ENCODE peak calls at places on chromosome 18, in five cellular contexts. I, J, R, W and N are unnamed samples.

GRCh38 chr18:24160086-24160485 is 21.2 kb downstream of the CABYR start:
- DNase-seq in I (no peak), J (no peak), R (no peak), W (no peak), N (no peak)

GRCh38 chr18:75253784-75254183 is 43.2 kb downstream of the TSHZ1 start:
- DNase-seq in I (no peak), J (no peak), R (no peak), W (no peak), N (no peak)

GRCh38 chr18:50973367-50974126 is 5.7 kb downstream of the ELAC1 start:
- DNase-seq in I (no peak), J (no peak), R (no peak), W (peak; percentile 90), N (no peak)

GRCh38 chr18:77811510-77811909 is 561.9 kb downstream of the GALR1 start:
- DNase-seq in I (no peak), J (no peak), R (no peak), W (no peak), N (no peak)

GRCh38 chr18:54119524-54120019 is 104.9 kb downstream of the MBD2 start:
- DNase-seq in I (no peak), J (peak; percentile 59), R (peak; percentile 54), W (peak; percentile 55), N (peak; percentile 55)

GRCh38 chr18:79596451-79597175 is 83.0 kb upstream of the CTDP1 start:
- DNase-seq in I (peak; percentile 4), J (no peak), R (no peak), W (no peak), N (no peak)

GRCh38 chr18:8627107-8627472 is 17.9 kb downstream of the RAB12 start:
- DNase-seq in I (no peak), J (no peak), R (no peak), W (no peak), N (no peak)

GRCh38 chr18:62128157-62128556 is 58.7 kb downstream of the PIGN start:
- DNase-seq in I (no peak), J (no peak), R (no peak), W (no peak), N (no peak)

GRCh38 chr18:42363446-42363845 is 408.4 kb downstream of the PIK3C3 start:
- DNase-seq in I (no peak), J (no peak), R (no peak), W (no peak), N (no peak)
- TF ChIP-seq ATF3 in I (no peak), J (no peak), R (no peak), W (no peak), N (no peak)

DNA sequence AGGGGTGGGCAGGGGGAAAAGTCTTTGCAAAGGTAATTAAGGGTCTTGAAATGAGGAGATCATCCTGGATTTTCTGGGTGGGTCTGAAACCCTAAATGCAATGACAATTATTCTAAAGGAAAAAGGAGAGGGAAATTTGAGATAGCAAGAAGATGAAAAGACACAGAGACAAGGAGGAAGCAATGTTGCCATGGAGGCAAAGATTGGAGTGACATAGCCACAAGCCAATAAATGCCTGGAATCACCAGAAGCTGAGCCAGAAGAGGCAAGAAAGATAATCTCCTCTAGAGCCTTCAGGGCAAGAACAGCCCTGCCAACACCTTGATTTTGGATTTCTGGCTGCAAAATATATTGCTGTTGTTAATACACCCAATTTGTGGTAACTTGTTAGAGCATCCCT is 1246.3 kb upstream of the PIK3C3 start:
- DNase-seq in I (no peak), J (no peak), R (no peak), W (no peak), N (no peak)
- TF ChIP-seq ATF3 in I (no peak), J (no peak), R (no peak), W (no peak), N (no peak)

DNA sequence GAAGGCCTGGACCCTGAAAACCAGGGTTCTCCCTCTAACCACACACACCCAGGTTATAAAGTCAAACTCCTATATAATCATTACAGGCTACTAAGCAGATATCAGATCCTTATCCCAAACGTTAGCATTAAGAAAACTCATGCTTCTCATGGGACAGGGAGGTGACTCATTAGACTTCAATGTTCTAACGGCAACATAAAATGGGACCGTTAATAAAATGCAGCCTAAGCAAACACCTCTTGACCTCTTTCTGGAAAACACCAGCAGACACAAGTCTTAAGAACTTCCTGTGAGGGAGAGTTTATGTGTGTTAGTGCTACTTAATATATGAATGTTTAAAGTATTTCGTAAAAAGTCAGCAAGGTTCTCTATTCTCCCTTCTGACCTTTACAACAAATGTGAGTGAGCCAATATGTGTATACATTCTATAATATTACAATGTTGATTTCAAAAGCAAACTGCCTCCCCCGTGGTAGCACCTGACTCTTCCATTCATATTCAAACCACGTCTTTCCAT is 31.7 kb downstream of the LPIN2 start:
- DNase-seq in I (no peak), J (no peak), R (no peak), W (no peak), N (no peak)
- TF ChIP-seq ATF3 in I (no peak), J (no peak), R (no peak), W (no peak), N (no peak)

DNA sequence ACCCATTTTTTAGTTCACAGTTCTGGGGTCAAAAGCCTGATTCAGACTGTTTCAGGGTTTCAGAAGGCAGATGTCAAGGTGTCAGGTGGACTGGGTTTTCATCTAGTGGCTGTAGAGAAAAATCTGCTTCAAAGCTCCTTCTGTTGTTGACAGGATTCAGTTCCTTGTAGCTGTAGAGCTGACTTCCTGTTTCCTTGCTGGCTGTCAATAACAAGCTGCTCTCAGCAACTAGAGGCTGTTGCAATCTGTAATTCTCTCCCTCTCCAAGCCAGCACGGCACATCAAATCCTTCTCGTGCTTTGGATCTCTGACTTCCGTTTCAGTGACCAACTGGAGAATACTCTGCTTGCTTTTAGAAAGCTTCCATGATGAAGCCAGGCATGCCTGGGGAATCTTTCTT is 179.4 kb downstream of the DOK6 start:
- DNase-seq in I (no peak), J (peak; percentile 5), R (no peak), W (peak; percentile 1), N (no peak)
- TF ChIP-seq ATF3 in I (no peak), J (no peak), R (no peak), W (no peak), N (no peak)